ENCODE peak calls at places on chromosomes 16 and 17, in eight cellular contexts. One of them, this sample, is unnamed.

GRCh38 chr17:6603746-6604325 is 36.7 kb downstream of the KIAA0753 start:
- DNase-seq in C1 segment of cervical spinal cord: no peak
- DNase-seq in head of caudate nucleus: no peak
- DNase-seq in GM12892: no peak
- DNase-seq in G401: peak
- DNase-seq in non-pigmented ciliary epithelial cell: no peak
- DNase-seq in fibroblast of lung: no peak
- DNase-seq in uterus: no peak
- DNase-seq in this sample: peak

GRCh38 chr17:77475012-77475976 is 334.5 kb downstream of the SEC14L1 start:
- DNase-seq in C1 segment of cervical spinal cord: no peak
- DNase-seq in head of caudate nucleus: no peak
- DNase-seq in uterus: peak
- DNase-seq in non-pigmented ciliary epithelial cell: peak
- DNase-seq in GM12892: no peak
- DNase-seq in fibroblast of lung: peak
- DNase-seq in G401: no peak
- DNase-seq in this sample: no peak

GRCh38 chr17:63832455-63832854 is 5.0 kb upstream of the FTSJ3 start:
- DNase-seq in non-pigmented ciliary epithelial cell: no peak
- DNase-seq in G401: no peak
- DNase-seq in fibroblast of lung: no peak
- DNase-seq in uterus: no peak
- DNase-seq in GM12892: no peak
- DNase-seq in head of caudate nucleus: no peak
- DNase-seq in C1 segment of cervical spinal cord: no peak
- DNase-seq in this sample: no peak

GRCh38 chr17:38958756-38959155 is 8.4 kb downstream of the FBXO47 start:
- DNase-seq in uterus: no peak
- DNase-seq in fibroblast of lung: peak
- DNase-seq in G401: no peak
- DNase-seq in C1 segment of cervical spinal cord: no peak
- DNase-seq in GM12892: no peak
- DNase-seq in non-pigmented ciliary epithelial cell: no peak
- DNase-seq in head of caudate nucleus: no peak
- DNase-seq in this sample: no peak

GRCh38 chr17:15444805-15445204 is 22.6 kb downstream of the CDRT4 start:
- DNase-seq in G401: no peak
- DNase-seq in GM12892: no peak
- DNase-seq in fibroblast of lung: peak
- DNase-seq in non-pigmented ciliary epithelial cell: no peak
- DNase-seq in C1 segment of cervical spinal cord: no peak
- DNase-seq in uterus: no peak
- DNase-seq in head of caudate nucleus: no peak
- DNase-seq in this sample: no peak

GRCh38 chr17:7045492-7046126 is 1.7 kb upstream of the SLC16A11 start:
- DNase-seq in fibroblast of lung: peak
- DNase-seq in non-pigmented ciliary epithelial cell: no peak
- DNase-seq in G401: peak
- DNase-seq in GM12892: no peak
- DNase-seq in C1 segment of cervical spinal cord: peak
- DNase-seq in uterus: no peak
- DNase-seq in head of caudate nucleus: peak
- DNase-seq in this sample: peak

GRCh38 chr17:16415031-16415924 is at the start of gene TRPV2:
- DNase-seq in non-pigmented ciliary epithelial cell: no peak
- DNase-seq in G401: no peak
- DNase-seq in uterus: no peak
- DNase-seq in head of caudate nucleus: no peak
- DNase-seq in GM12892: peak
- DNase-seq in C1 segment of cervical spinal cord: no peak
- DNase-seq in fibroblast of lung: no peak
- DNase-seq in this sample: no peak

GRCh38 chr17:42289863-42290165 is 1.5 kb downstream of the STAT5A start:
- DNase-seq in uterus: peak
- DNase-seq in non-pigmented ciliary epithelial cell: no peak
- DNase-seq in fibroblast of lung: no peak
- DNase-seq in G401: no peak
- DNase-seq in head of caudate nucleus: peak
- DNase-seq in C1 segment of cervical spinal cord: no peak
- DNase-seq in GM12892: no peak
- DNase-seq in this sample: no peak

GRCh38 chr17:40862985-40863733 is 3.9 kb downstream of the KRT12 start:
- DNase-seq in non-pigmented ciliary epithelial cell: no peak
- DNase-seq in C1 segment of cervical spinal cord: no peak
- DNase-seq in head of caudate nucleus: no peak
- DNase-seq in G401: no peak
- DNase-seq in GM12892: no peak
- DNase-seq in uterus: no peak
- DNase-seq in fibroblast of lung: peak
- DNase-seq in this sample: no peak

GRCh38 chr16:65547799-65548446 is 426.1 kb upstream of the CDH11 start:
- DNase-seq in non-pigmented ciliary epithelial cell: peak
- DNase-seq in GM12892: no peak
- DNase-seq in G401: no peak
- DNase-seq in C1 segment of cervical spinal cord: no peak
- DNase-seq in head of caudate nucleus: no peak
- DNase-seq in fibroblast of lung: peak
- DNase-seq in uterus: no peak
- DNase-seq in this sample: no peak

GRCh38 chr16:50696126-50696525 is 2.7 kb downstream of the NOD2 start:
- DNase-seq in fibroblast of lung: no peak
- DNase-seq in non-pigmented ciliary epithelial cell: no peak
- DNase-seq in G401: no peak
- DNase-seq in head of caudate nucleus: no peak
- DNase-seq in uterus: no peak
- DNase-seq in GM12892: no peak
- DNase-seq in C1 segment of cervical spinal cord: no peak
- DNase-seq in this sample: no peak

This sample was measured in prostate gland.